ENCODE peak calls at places on chromosomes 6 and 20, in six cellular contexts. Q is kidney, O is glutamatergic neuron, H is mesothelial cell of epicardium, P is neural crest cell, F is tibial nerve. E is an unnamed sample.

GRCh38 chr6:42101186-42101657 is 41.2 kb downstream of the C6orf132 start:
- DNase-seq in O (no peak), H (no peak), P (no peak), F (no peak), Q (no peak), E (no peak)

GRCh38 chr6:127128066-127128465 is 9.6 kb downstream of the RSPO3 start:
- DNase-seq in F (no peak), Q (no peak), H (no peak), O (no peak), P (no peak), E (no peak)

GRCh38 chr20:10225439-10226080 is 6.9 kb downstream of the SNAP25 start:
- DNase-seq in H (no peak), O (no peak), Q (no peak), P (no peak), F (no peak), E (no peak)

GRCh38 chr6:129500958-129501381 is 209.0 kb downstream of the ARHGAP18 start:
- DNase-seq in O (no peak), P (peak; percentile 7), H (no peak), F (no peak), Q (no peak), E (no peak)

GRCh38 chr6:46138281-46138680 is 8.5 kb downstream of the ENPP4 start:
- DNase-seq in H (no peak), P (no peak), Q (no peak), F (no peak), O (no peak), E (no peak)

GRCh38 chr6:37426945-37427510 is 6.0 kb upstream of the CMTR1 start:
- DNase-seq in F (no peak), H (no peak), Q (no peak), P (no peak), O (no peak), E (no peak)

GRCh38 chr6:34098045-34098936 is 47.6 kb downstream of the GRM4 start:
- DNase-seq in Q (no peak), H (no peak), P (no peak), O (no peak), F (no peak), E (no peak)

GRCh38 chr6:13120483-13121482 is 207.6 kb downstream of the TBC1D7 start:
- DNase-seq in H (no peak), P (no peak), F (no peak), Q (no peak), O (no peak), E (no peak)

DNA sequence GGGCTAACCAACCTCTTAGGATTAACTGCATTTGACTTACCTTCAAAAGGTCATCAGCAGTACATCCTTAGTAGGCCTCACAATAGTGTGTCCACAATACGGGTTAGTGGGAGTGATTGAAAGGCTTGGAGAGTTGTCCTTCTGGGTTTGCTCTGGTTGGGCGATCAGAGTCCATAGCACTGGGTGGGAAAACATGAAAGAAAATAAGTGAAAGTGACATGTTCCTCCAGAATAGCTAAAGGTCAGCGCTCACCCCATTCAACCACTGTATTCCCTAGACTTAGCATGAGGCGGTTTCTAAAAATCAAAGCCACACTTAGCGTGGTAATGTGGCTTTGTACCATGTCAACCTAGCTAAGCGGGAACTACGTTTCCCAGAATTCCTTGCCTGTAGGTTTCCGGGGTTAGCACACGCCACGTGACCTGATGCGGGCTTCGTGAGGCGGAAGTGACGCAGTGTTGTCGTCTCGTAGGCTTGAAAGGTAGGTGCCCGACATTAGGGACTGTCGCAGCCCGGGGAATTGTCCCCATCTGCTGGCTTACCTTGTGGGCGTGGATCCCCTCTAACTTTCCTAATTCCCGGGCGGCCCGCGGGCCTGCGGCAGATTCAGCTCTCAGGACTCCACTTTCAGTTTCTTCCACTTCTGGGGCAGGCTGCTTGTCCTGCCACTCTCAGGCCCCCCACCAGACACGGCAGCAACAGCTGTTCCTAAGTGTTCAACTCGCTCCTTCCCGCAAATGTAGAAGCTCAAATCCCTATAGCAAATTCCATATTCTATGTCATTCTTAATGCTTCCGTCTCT is 19.8 kb upstream of the SCP2D1 start:
- DNase-seq in P (peak; percentile 64), Q (peak; percentile 96), H (peak; percentile 71), F (peak; percentile 74), O (peak; percentile 82), E (no peak)
- TF ChIP-seq CTCF in P (no peak), Q (peak; percentile 10), H (no peak), F (no peak), O (no peak), E (peak; percentile 29)

GRCh38 chr20:33518071-33518470 is 28.2 kb downstream of the CBFA2T2 start:
- DNase-seq in F (no peak), O (no peak), H (no peak), P (no peak), Q (no peak), E (no peak)

GRCh38 chr20:33516882-33517281 is 27.0 kb downstream of the CBFA2T2 start:
- DNase-seq in O (no peak), P (no peak), H (no peak), F (no peak), Q (no peak), E (no peak)

GRCh38 chr20:33521461-33521860 is 31.6 kb downstream of the CBFA2T2 start:
- DNase-seq in H (no peak), F (no peak), Q (no peak), P (no peak), O (peak; percentile 22), E (no peak)

DNA sequence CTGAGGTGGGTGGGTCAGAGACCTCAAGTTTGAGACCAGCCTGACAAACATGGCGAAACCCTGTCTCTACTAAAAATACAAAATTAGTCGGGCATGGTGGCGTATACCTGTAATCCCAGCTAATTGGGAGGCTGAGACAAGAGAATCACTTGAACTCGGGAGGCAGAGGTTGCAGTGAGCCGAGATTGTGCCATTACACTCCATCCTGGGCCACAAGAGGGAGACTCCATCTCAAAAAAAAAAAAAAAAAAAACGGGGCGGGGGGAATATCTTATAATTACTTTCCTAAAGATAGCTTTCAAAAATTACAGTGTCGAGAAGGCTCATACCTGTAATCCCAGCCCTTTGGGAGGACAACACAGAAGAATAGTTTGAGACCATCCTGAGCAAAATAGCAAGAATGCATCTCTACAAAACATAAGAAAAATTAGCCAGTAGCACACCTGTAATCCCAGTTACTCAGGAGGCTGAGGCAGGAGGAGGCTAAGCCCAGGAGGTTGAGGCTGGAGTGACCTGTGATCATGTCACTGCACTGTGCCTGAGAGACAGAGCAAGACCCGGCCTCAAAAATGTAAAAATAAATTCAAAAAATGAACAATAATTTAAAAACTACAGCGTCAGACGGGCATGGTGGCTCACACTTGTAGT is 25.8 kb downstream of the CBFA2T2 start:
- DNase-seq in Q (no peak), F (no peak), O (no peak), H (no peak), P (no peak), E (no peak)
- TF ChIP-seq CTCF in Q (no peak), F (no peak), O (peak; percentile 22), H (no peak), P (peak; percentile 52), E (peak; percentile 10)

DNA sequence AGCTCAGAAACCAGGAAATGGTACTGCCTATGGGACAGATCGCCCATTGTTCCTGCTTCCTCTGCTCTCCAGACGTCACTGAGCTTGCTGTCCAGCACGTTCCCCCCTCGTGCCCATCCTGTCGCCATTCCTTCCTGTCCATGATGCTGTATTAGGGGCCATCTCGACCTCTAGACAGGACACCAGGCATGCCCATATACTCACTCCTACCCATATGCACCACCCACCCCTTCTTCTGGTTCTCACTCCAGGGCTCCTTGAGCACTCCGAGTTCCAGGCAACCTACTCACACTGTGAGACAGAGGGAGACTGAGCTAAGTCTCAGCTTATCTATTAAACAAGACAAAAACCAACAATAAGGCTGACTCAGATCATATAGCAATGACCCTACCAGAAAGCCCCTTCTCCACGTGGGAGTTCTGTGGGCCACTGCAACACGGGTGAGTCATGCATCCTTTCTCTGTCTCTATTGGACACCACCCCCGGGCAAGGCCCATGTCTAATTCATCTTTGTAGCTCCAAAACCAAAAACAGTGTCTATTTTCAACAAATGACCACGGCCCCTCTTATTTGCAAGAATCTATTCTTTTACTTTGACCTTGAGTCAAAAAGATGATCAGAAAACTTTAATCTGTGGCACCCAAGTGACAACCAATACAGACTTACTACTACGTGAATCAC is 65.7 kb downstream of the PSMG4 start:
- DNase-seq in O (no peak), Q (no peak), H (no peak), P (no peak), F (no peak), E (no peak)
- TF ChIP-seq CTCF in O (no peak), Q (no peak), H (no peak), P (no peak), F (no peak), E (no peak)

DNA sequence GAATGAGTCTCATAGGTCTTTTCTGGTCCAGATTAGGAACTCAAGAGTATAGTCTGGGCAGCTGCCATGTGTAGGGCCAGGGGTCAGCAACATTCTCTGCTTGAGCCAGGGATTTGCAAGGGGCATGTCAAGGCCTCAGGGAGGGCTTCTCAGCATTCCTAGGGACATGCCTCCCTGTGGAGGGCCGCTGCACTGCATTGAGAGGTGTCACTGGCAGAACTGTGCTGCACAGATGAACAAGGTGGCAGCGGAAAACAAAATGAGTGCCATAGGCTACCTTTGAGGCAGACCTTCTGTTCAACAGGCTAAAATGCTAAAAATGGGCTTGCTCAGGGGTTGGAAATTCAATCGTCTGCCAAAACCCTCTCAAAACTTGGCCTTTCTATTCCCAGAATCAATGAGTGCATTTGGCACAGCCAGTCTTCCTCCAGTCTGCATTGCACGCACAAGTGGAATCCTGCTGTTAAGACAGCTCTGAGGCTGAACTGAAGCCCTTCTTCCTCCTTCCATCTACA is 51.6 kb upstream of the SRPK1 start:
- DNase-seq in H (no peak), O (peak; percentile 43), F (no peak), P (peak; percentile 2), Q (no peak), E (no peak)
- TF ChIP-seq CTCF in H (no peak), O (no peak), F (no peak), P (no peak), Q (no peak), E (no peak)